ENCODE peak calls at places on chromosomes 6 and 20, in seven cellular contexts. Z, X, M, B, O, U and N are unnamed samples.

GRCh38 chr6:13044390-13044789 is 283.9 kb downstream of the TBC1D7 start:
- DNase-seq in M (no peak), B (no peak), X (no peak), U (no peak), Z (no peak), O (no peak), N (no peak)

GRCh38 chr6:167819640-167820039 is 7.1 kb upstream of the AFDN start:
- DNase-seq in U (no peak), M (no peak), O (no peak), Z (peak; percentile 42), B (no peak), X (no peak), N (no peak)

GRCh38 chr6:107956586-107957164 is 1.3 kb downstream of the SEC63 start:
- DNase-seq in Z (no peak), M (no peak), O (no peak), B (no peak), X (no peak), U (no peak), N (no peak)

GRCh38 chr6:28597217-28597835 is 71.6 kb downstream of the GPX5 start:
- DNase-seq in Z (peak; percentile 38), O (no peak), X (no peak), M (no peak), U (peak; percentile 57), B (no peak), N (peak; percentile 20)

GRCh38 chr6:34451192-34451591 is 14.7 kb upstream of the PACSIN1 start:
- DNase-seq in B (no peak), U (no peak), M (no peak), Z (no peak), X (no peak), O (no peak), N (no peak)

GRCh38 chr20:60139663-60140446 is 181.6 kb downstream of the CDH26 start:
- DNase-seq in U (no peak), O (no peak), M (no peak), X (no peak), B (no peak), Z (peak; percentile 7), N (no peak)

GRCh38 chr20:24616258-24617079 is 147.0 kb downstream of the SYNDIG1 start:
- DNase-seq in M (no peak), O (no peak), B (no peak), X (no peak), U (no peak), Z (no peak), N (no peak)

GRCh38 chr6:110066091-110066490 is 88.0 kb downstream of the GPR6 start:
- DNase-seq in X (no peak), M (no peak), Z (no peak), U (no peak), O (no peak), B (no peak), N (no peak)

GRCh38 chr20:34562643-34563042 is 4.1 kb downstream of the MAP1LC3A start:
- DNase-seq in X (no peak), M (no peak), B (no peak), Z (no peak), U (no peak), O (no peak), N (no peak)

GRCh38 chr6:51839975-51840374 is 247.4 kb downstream of the PKHD1 start:
- DNase-seq in X (no peak), U (no peak), B (no peak), O (no peak), M (no peak), Z (no peak), N (no peak)

GRCh38 chr6:42958125-42958524 is 2.4 kb upstream of the GNMT start:
- DNase-seq in X (no peak), B (no peak), M (no peak), U (no peak), O (no peak), Z (no peak), N (no peak)